ENCODE peak calls at places on chromosomes 2 and 18, in five cellular contexts. One of them, this sample, is unnamed.

GRCh38 chr2:131572175-131572574 is 44.5 kb downstream of the CCDC74A start:
- DNase-seq in nephron progenitor cell: no peak
- DNase-seq in CD8-positive, alpha-beta T cell: no peak
- DNase-seq in brain microvascular endothelial cell: no peak
- DNase-seq in right atrium auricular region: no peak
- DNase-seq in this sample: no peak

GRCh38 chr2:101388232-101388631 is 929 bp upstream of the CREG2 start:
- DNase-seq in nephron progenitor cell: no peak
- DNase-seq in CD8-positive, alpha-beta T cell: no peak
- DNase-seq in brain microvascular endothelial cell: peak
- DNase-seq in right atrium auricular region: no peak
- DNase-seq in this sample: peak

GRCh38 chr2:30541680-30542079 is 94.6 kb downstream of the LCLAT1 start:
- DNase-seq in nephron progenitor cell: no peak
- DNase-seq in CD8-positive, alpha-beta T cell: no peak
- DNase-seq in brain microvascular endothelial cell: no peak
- DNase-seq in right atrium auricular region: no peak
- DNase-seq in this sample: peak

GRCh38 chr2:120685403-120686297 is 50.0 kb upstream of the GLI2 start:
- DNase-seq in nephron progenitor cell: no peak
- DNase-seq in CD8-positive, alpha-beta T cell: no peak
- DNase-seq in brain microvascular endothelial cell: no peak
- DNase-seq in right atrium auricular region: no peak
- DNase-seq in this sample: no peak

GRCh38 chr2:177533253-177533652 is 140.7 kb downstream of the AGPS start:
- DNase-seq in nephron progenitor cell: no peak
- DNase-seq in CD8-positive, alpha-beta T cell: no peak
- DNase-seq in brain microvascular endothelial cell: no peak
- DNase-seq in right atrium auricular region: no peak
- DNase-seq in this sample: no peak

GRCh38 chr2:85755122-85756027 is 1.6 kb downstream of the ATOH8 start:
- DNase-seq in nephron progenitor cell: peak
- DNase-seq in CD8-positive, alpha-beta T cell: no peak
- DNase-seq in brain microvascular endothelial cell: no peak
- DNase-seq in right atrium auricular region: no peak
- DNase-seq in this sample: peak

GRCh38 chr18:60452424-60452823 is 79.8 kb upstream of the MC4R start:
- DNase-seq in nephron progenitor cell: no peak
- DNase-seq in CD8-positive, alpha-beta T cell: no peak
- DNase-seq in brain microvascular endothelial cell: peak
- DNase-seq in right atrium auricular region: no peak
- DNase-seq in this sample: peak

GRCh38 chr2:172246649-172247048 is 143.9 kb upstream of the DLX2 start:
- DNase-seq in nephron progenitor cell: no peak
- DNase-seq in CD8-positive, alpha-beta T cell: no peak
- DNase-seq in brain microvascular endothelial cell: no peak
- DNase-seq in right atrium auricular region: no peak
- DNase-seq in this sample: no peak

GRCh38 chr2:172046080-172046678 is 39.1 kb upstream of the DLX1 start:
- DNase-seq in nephron progenitor cell: no peak
- DNase-seq in CD8-positive, alpha-beta T cell: no peak
- DNase-seq in brain microvascular endothelial cell: no peak
- DNase-seq in right atrium auricular region: no peak
- DNase-seq in this sample: peak

GRCh38 chr18:37270046-37270665 is 295.4 kb downstream of the CELF4 start:
- DNase-seq in nephron progenitor cell: peak
- DNase-seq in CD8-positive, alpha-beta T cell: peak
- DNase-seq in brain microvascular endothelial cell: peak
- DNase-seq in right atrium auricular region: no peak
- DNase-seq in this sample: peak

GRCh38 chr18:11147371-11147860 is 2.0 kb downstream of the PIEZO2 start:
- DNase-seq in nephron progenitor cell: no peak
- DNase-seq in CD8-positive, alpha-beta T cell: no peak
- DNase-seq in brain microvascular endothelial cell: no peak
- DNase-seq in right atrium auricular region: no peak
- DNase-seq in this sample: peak

GRCh38 chr18:69233465-69234054 is 167.1 kb upstream of the DOK6 start:
- DNase-seq in nephron progenitor cell: no peak
- DNase-seq in CD8-positive, alpha-beta T cell: no peak
- DNase-seq in brain microvascular endothelial cell: no peak
- DNase-seq in right atrium auricular region: no peak
- DNase-seq in this sample: no peak

DNA sequence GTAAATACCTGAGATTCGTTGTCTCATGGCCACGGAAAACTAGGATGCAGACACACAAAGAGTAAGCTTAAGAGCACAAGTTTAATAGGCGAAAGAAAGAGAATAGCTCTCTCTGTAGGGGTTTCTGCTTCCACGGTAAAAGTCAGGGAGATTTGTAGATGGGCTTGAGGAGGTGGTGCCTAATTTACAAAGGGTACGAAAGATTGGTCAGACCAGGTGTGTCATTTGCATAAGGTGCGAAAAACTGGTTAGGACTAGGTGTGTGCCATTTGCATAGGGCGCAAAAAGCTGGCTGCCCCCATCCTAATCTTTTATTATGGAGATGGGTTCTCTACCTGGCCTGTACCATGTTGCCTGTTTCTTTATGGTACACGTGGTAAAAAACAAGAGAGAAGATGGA is 170.5 kb upstream of the DOK6 start:
- DNase-seq in nephron progenitor cell: no peak
- DNase-seq in CD8-positive, alpha-beta T cell: no peak
- DNase-seq in brain microvascular endothelial cell: no peak
- DNase-seq in right atrium auricular region: no peak
- DNase-seq in this sample: no peak
- TF ChIP-seq CTCF in nephron progenitor cell: no peak
- TF ChIP-seq CTCF in CD8-positive, alpha-beta T cell: no peak
- TF ChIP-seq CTCF in brain microvascular endothelial cell: no peak
- TF ChIP-seq CTCF in right atrium auricular region: no peak
- TF ChIP-seq CTCF in this sample: no peak

GRCh38 chr2:149365826-149366583 is 35.6 kb downstream of the LYPD6 start:
- DNase-seq in nephron progenitor cell: no peak
- DNase-seq in CD8-positive, alpha-beta T cell: no peak
- DNase-seq in brain microvascular endothelial cell: no peak
- DNase-seq in right atrium auricular region: no peak
- DNase-seq in this sample: no peak

GRCh38 chr2:149375801-149376349 is 45.5 kb downstream of the LYPD6 start:
- DNase-seq in nephron progenitor cell: no peak
- DNase-seq in CD8-positive, alpha-beta T cell: no peak
- DNase-seq in brain microvascular endothelial cell: peak
- DNase-seq in right atrium auricular region: no peak
- DNase-seq in this sample: peak

GRCh38 chr2:149370061-149370775 is 39.8 kb downstream of the LYPD6 start:
- DNase-seq in nephron progenitor cell: no peak
- DNase-seq in CD8-positive, alpha-beta T cell: no peak
- DNase-seq in brain microvascular endothelial cell: no peak
- DNase-seq in right atrium auricular region: no peak
- DNase-seq in this sample: no peak

DNA sequence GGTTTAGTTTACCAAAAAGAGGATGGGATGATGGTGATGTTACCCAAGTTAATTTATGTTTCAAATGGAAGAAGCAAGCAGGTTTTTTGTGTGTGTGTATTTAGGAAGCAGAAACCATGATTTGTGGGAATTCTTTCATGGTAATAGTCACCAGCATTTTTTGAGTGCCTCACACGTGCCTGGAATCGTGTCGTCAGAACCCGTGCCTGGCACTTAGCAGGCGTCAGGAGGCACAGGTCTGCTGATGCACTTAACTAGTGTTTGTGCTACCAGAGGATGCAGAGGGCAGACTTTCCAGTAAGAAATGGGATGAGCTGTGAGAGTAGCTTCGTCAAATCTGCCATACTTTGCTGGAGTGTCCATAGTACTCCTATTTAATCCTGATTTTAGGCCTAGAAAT is 41.1 kb downstream of the LYPD6 start:
- DNase-seq in nephron progenitor cell: no peak
- DNase-seq in CD8-positive, alpha-beta T cell: no peak
- DNase-seq in brain microvascular endothelial cell: no peak
- DNase-seq in right atrium auricular region: no peak
- DNase-seq in this sample: no peak
- TF ChIP-seq CTCF in nephron progenitor cell: no peak
- TF ChIP-seq CTCF in CD8-positive, alpha-beta T cell: no peak
- TF ChIP-seq CTCF in brain microvascular endothelial cell: no peak
- TF ChIP-seq CTCF in right atrium auricular region: no peak
- TF ChIP-seq CTCF in this sample: no peak

GRCh38 chr2:126971162-126971480 is 72.4 kb downstream of the TEX51 start:
- DNase-seq in nephron progenitor cell: no peak
- DNase-seq in CD8-positive, alpha-beta T cell: no peak
- DNase-seq in brain microvascular endothelial cell: no peak
- DNase-seq in right atrium auricular region: no peak
- DNase-seq in this sample: no peak

GRCh38 chr2:126970583-126970982 is 71.9 kb downstream of the TEX51 start:
- DNase-seq in nephron progenitor cell: no peak
- DNase-seq in CD8-positive, alpha-beta T cell: no peak
- DNase-seq in brain microvascular endothelial cell: no peak
- DNase-seq in right atrium auricular region: no peak
- DNase-seq in this sample: no peak

GRCh38 chr2:126971481-126972271 is 73.0 kb downstream of the TEX51 start:
- DNase-seq in nephron progenitor cell: peak
- DNase-seq in CD8-positive, alpha-beta T cell: peak
- DNase-seq in brain microvascular endothelial cell: peak
- DNase-seq in right atrium auricular region: peak
- DNase-seq in this sample: peak

GRCh38 chr2:126973745-126974144 is 75.1 kb downstream of the TEX51 start:
- DNase-seq in nephron progenitor cell: no peak
- DNase-seq in CD8-positive, alpha-beta T cell: no peak
- DNase-seq in brain microvascular endothelial cell: no peak
- DNase-seq in right atrium auricular region: no peak
- DNase-seq in this sample: no peak

DNA sequence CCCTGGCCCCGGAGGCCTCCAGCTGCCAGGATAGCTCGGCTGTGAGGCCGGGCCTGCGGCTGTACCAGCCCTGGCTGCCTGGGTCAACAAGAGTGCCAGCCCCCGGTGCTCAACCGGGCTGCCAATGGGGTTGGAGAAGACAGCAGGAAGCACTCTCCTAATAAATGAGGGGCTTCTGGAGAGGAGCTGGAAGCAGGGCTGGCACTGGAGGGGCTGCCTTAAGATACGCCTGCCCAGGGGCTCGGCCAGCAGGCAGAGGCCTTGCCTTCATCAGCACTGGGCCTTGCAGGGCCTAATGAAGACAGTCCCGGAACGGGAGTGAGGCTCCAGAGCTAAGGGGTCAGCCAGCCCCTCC is 73.6 kb downstream of the TEX51 start:
- DNase-seq in nephron progenitor cell: no peak
- DNase-seq in CD8-positive, alpha-beta T cell: no peak
- DNase-seq in brain microvascular endothelial cell: no peak
- DNase-seq in right atrium auricular region: no peak
- DNase-seq in this sample: no peak
- TF ChIP-seq CTCF in nephron progenitor cell: peak
- TF ChIP-seq CTCF in CD8-positive, alpha-beta T cell: no peak
- TF ChIP-seq CTCF in brain microvascular endothelial cell: no peak
- TF ChIP-seq CTCF in right atrium auricular region: no peak
- TF ChIP-seq CTCF in this sample: no peak

GRCh38 chr2:98936133-98936916 is at the start of gene CRACDL:
- DNase-seq in nephron progenitor cell: peak
- DNase-seq in CD8-positive, alpha-beta T cell: no peak
- DNase-seq in brain microvascular endothelial cell: no peak
- DNase-seq in right atrium auricular region: no peak
- DNase-seq in this sample: no peak
- TF ChIP-seq CTCF in nephron progenitor cell: no peak
- TF ChIP-seq CTCF in CD8-positive, alpha-beta T cell: no peak
- TF ChIP-seq CTCF in brain microvascular endothelial cell: no peak
- TF ChIP-seq CTCF in right atrium auricular region: no peak
- TF ChIP-seq CTCF in this sample: no peak

DNA sequence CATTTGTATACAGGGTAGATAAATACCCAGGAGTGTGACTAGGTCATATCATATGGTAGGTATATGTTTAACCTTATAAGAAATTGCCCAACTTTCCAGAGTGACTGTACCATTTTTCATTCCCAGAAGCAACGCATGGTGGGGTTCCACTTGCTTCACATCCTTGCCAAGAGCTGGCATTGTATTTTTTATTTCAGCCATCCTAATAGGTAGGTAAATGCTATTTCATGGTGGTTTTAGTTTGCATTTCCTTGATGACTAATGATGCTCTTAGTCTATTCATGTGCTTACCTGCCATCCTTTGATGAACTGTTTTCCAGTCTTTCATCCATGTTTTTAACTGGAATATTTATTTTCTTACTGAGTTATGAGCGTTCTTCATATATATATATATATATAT is 51.9 kb downstream of the MAP4K3 start:
- DNase-seq in nephron progenitor cell: no peak
- DNase-seq in CD8-positive, alpha-beta T cell: no peak
- DNase-seq in brain microvascular endothelial cell: no peak
- DNase-seq in right atrium auricular region: no peak
- DNase-seq in this sample: no peak
- TF ChIP-seq CTCF in nephron progenitor cell: no peak
- TF ChIP-seq CTCF in CD8-positive, alpha-beta T cell: no peak
- TF ChIP-seq CTCF in brain microvascular endothelial cell: no peak
- TF ChIP-seq CTCF in right atrium auricular region: no peak
- TF ChIP-seq CTCF in this sample: no peak

GRCh38 chr2:142734770-142735169 is 142.7 kb upstream of the KYNU start:
- DNase-seq in nephron progenitor cell: no peak
- DNase-seq in CD8-positive, alpha-beta T cell: no peak
- DNase-seq in brain microvascular endothelial cell: peak
- DNase-seq in right atrium auricular region: no peak
- DNase-seq in this sample: no peak

GRCh38 chr2:142734231-142734630 is 143.2 kb upstream of the KYNU start:
- DNase-seq in nephron progenitor cell: no peak
- DNase-seq in CD8-positive, alpha-beta T cell: no peak
- DNase-seq in brain microvascular endothelial cell: no peak
- DNase-seq in right atrium auricular region: no peak
- DNase-seq in this sample: no peak
- TF ChIP-seq CTCF in nephron progenitor cell: no peak
- TF ChIP-seq CTCF in CD8-positive, alpha-beta T cell: no peak
- TF ChIP-seq CTCF in brain microvascular endothelial cell: no peak
- TF ChIP-seq CTCF in right atrium auricular region: no peak
- TF ChIP-seq CTCF in this sample: peak

GRCh38 chr2:27663463-27664244 is at the start of the genes SLC4A1AP and SUPT7L:
- DNase-seq in nephron progenitor cell: peak
- DNase-seq in CD8-positive, alpha-beta T cell: peak
- DNase-seq in brain microvascular endothelial cell: peak
- DNase-seq in right atrium auricular region: peak
- DNase-seq in this sample: peak
- TF ChIP-seq CTCF in nephron progenitor cell: no peak
- TF ChIP-seq CTCF in CD8-positive, alpha-beta T cell: no peak
- TF ChIP-seq CTCF in brain microvascular endothelial cell: peak
- TF ChIP-seq CTCF in right atrium auricular region: no peak
- TF ChIP-seq CTCF in this sample: peak

GRCh38 chr2:47653909-47654789 is 128.8 kb upstream of the MSH6 start:
- DNase-seq in nephron progenitor cell: peak
- DNase-seq in CD8-positive, alpha-beta T cell: no peak
- DNase-seq in brain microvascular endothelial cell: peak
- DNase-seq in right atrium auricular region: no peak
- DNase-seq in this sample: peak
- TF ChIP-seq CTCF in nephron progenitor cell: peak
- TF ChIP-seq CTCF in CD8-positive, alpha-beta T cell: no peak
- TF ChIP-seq CTCF in brain microvascular endothelial cell: peak
- TF ChIP-seq CTCF in right atrium auricular region: no peak
- TF ChIP-seq CTCF in this sample: peak

GRCh38 chr18:52341617-52342381 is 1.8 kb downstream of the DCC start:
- DNase-seq in nephron progenitor cell: peak
- DNase-seq in CD8-positive, alpha-beta T cell: no peak
- DNase-seq in brain microvascular endothelial cell: no peak
- DNase-seq in right atrium auricular region: no peak
- DNase-seq in this sample: no peak

GRCh38 chr18:52343731-52344340 is 3.8 kb downstream of the DCC start:
- DNase-seq in nephron progenitor cell: no peak
- DNase-seq in CD8-positive, alpha-beta T cell: no peak
- DNase-seq in brain microvascular endothelial cell: no peak
- DNase-seq in right atrium auricular region: no peak
- DNase-seq in this sample: no peak

GRCh38 chr18:52340466-52341378 is 725 bp downstream of the DCC start:
- DNase-seq in nephron progenitor cell: peak
- DNase-seq in CD8-positive, alpha-beta T cell: no peak
- DNase-seq in brain microvascular endothelial cell: no peak
- DNase-seq in right atrium auricular region: no peak
- DNase-seq in this sample: no peak

GRCh38 chr18:52345428-52345827 is 5.4 kb downstream of the DCC start:
- DNase-seq in nephron progenitor cell: no peak
- DNase-seq in CD8-positive, alpha-beta T cell: no peak
- DNase-seq in brain microvascular endothelial cell: no peak
- DNase-seq in right atrium auricular region: no peak
- DNase-seq in this sample: no peak

GRCh38 chr18:52343138-52343537 is 3.1 kb downstream of the DCC start:
- DNase-seq in nephron progenitor cell: no peak
- DNase-seq in CD8-positive, alpha-beta T cell: no peak
- DNase-seq in brain microvascular endothelial cell: no peak
- DNase-seq in right atrium auricular region: no peak
- DNase-seq in this sample: no peak
- TF ChIP-seq CTCF in nephron progenitor cell: peak
- TF ChIP-seq CTCF in CD8-positive, alpha-beta T cell: no peak
- TF ChIP-seq CTCF in brain microvascular endothelial cell: peak
- TF ChIP-seq CTCF in right atrium auricular region: no peak
- TF ChIP-seq CTCF in this sample: no peak